ENCODE peak calls at places on chromosomes 2 and 18, in five cellular contexts. W is astrocyte, X is MM.1S, O is HepG2, M is H9. P is an unnamed sample. For H3K27me3, the result is how much of the 10 kb centered on the place peaks cover.

GRCh38 chr2:29123584-29124349 is 8.6 kb downstream of the CLIP4 start:
- DNase-seq in W (peak), X (no peak), O (peak), M (no peak), P (peak)

GRCh38 chr2:48482774-48483173 is 47.2 kb upstream of the STON1 start:
- DNase-seq in W (no peak), X (no peak), O (no peak), M (no peak), P (no peak)

GRCh38 chr2:120791243-120791960 is 55.7 kb downstream of the GLI2 start:
- DNase-seq in W (no peak), X (no peak), O (no peak), M (no peak), P (no peak)

GRCh38 chr2:127733816-127734537 is 32.7 kb downstream of the SFT2D3 start:
- DNase-seq in W (peak), X (no peak), O (no peak), M (no peak), P (no peak)

GRCh38 chr2:11552260-11552638 is 18.4 kb downstream of the GREB1 start:
- DNase-seq in W (no peak), X (no peak), O (no peak), M (no peak), P (no peak)

GRCh38 chr2:54945401-54946219 is 104.6 kb downstream of the RTN4 start:
- DNase-seq in W (peak), X (peak), O (peak), M (no peak), P (peak)

GRCh38 chr2:136257893-136258292 is 139.9 kb upstream of the CXCR4 start:
- DNase-seq in W (no peak), X (no peak), O (no peak), M (no peak), P (no peak)

GRCh38 chr2:120520929-120521912 is 175.3 kb downstream of the INHBB start:
- DNase-seq in W (no peak), X (no peak), O (peak), M (peak), P (peak)

GRCh38 chr2:63345285-63345633 is 243.0 kb downstream of the WDPCP start:
- DNase-seq in W (no peak), X (peak), O (no peak), M (no peak), P (no peak)

GRCh38 chr18:56709463-56709862 is 58.3 kb downstream of the WDR7 start:
- DNase-seq in W (peak), X (peak), O (peak), M (no peak), P (no peak)

GRCh38 chr2:234427081-234428058 is 69.5 kb downstream of the ARL4C start:
- DNase-seq in W (peak), X (no peak), O (no peak), M (peak), P (peak)

GRCh38 chr2:115162454-115163293 is 720.2 kb downstream of the DPP10 start:
- DNase-seq in W (no peak), X (no peak), O (no peak), M (peak), P (no peak)

GRCh38 chr2:207692206-207693065 is 19.0 kb upstream of the CCNYL1 start:
- DNase-seq in W (no peak), X (no peak), O (peak), M (peak), P (no peak)

GRCh38 chr2:233844836-233845235 is 9.5 kb downstream of the HJURP start:
- DNase-seq in W (no peak), X (no peak), O (no peak), M (no peak), P (no peak)

GRCh38 chr18:74303306-74303705 is 11.5 kb upstream of the CYB5A start:
- DNase-seq in W (no peak), X (peak), O (no peak), M (no peak), P (no peak)

GRCh38 chr2:36737131-36737750 is 40.7 kb downstream of the VIT start:
- DNase-seq in W (no peak), X (no peak), O (no peak), M (peak), P (no peak)

GRCh38 chr2:224401641-224402342 is at the start of gene FAM124B:
- DNase-seq in W (no peak), X (no peak), O (no peak), M (no peak), P (no peak)

GRCh38 chr18:27887711-27888495 is 289.0 kb downstream of the CDH2 start:
- DNase-seq in W (peak), X (no peak), O (no peak), M (no peak), P (no peak)

GRCh38 chr2:8515864-8516533 is 165.9 kb upstream of the ID2 start:
- DNase-seq in W (no peak), X (peak), O (no peak), M (no peak), P (no peak)

GRCh38 chr2:45944075-45944474 is 292.6 kb downstream of the PRKCE start:
- DNase-seq in W (peak), X (no peak), O (no peak), M (no peak), P (peak)

GRCh38 chr2:181780159-181781081 is 100.1 kb upstream of the NEUROD1 start:
- DNase-seq in W (peak), X (no peak), O (no peak), M (no peak), P (no peak)

GRCh38 chr2:12005886-12006681 is 259.7 kb downstream of the LPIN1 start:
- DNase-seq in W (peak), X (peak), O (no peak), M (no peak), P (peak)

GRCh38 chr2:27891063-27891819 is 712 bp downstream of the BABAM2 start:
- DNase-seq in W (peak), X (peak), O (peak), M (no peak), P (peak)

GRCh38 chr2:173962036-173962435 is 3.1 kb downstream of the SP3 start:
- DNase-seq in W (no peak), X (peak), O (no peak), M (no peak), P (no peak)

GRCh38 chr2:71453404-71454220 is at the start of gene DYSF:
- DNase-seq in W (peak), X (no peak), O (no peak), M (peak), P (peak)

GRCh38 chr18:38368886-38369285 is 803.3 kb upstream of the CELF4 start:
- DNase-seq in W (no peak), X (peak), O (no peak), M (no peak), P (no peak)

GRCh38 chr2:3223080-3223923 is 154.3 kb downstream of the EIPR1 start:
- DNase-seq in W (peak), X (no peak), O (no peak), M (no peak), P (no peak)

GRCh38 chr2:229129738-229130371 is 141.2 kb downstream of the PID1 start:
- DNase-seq in W (peak), X (no peak), O (no peak), M (no peak), P (peak)

GRCh38 chr2:222941510-222942032 is 80.7 kb downstream of the ACSL3 start:
- DNase-seq in W (peak), X (no peak), O (no peak), M (no peak), P (no peak)

GRCh38 chr2:71517851-71518250 is 64.5 kb downstream of the DYSF start:
- DNase-seq in W (no peak), X (no peak), O (no peak), M (no peak), P (no peak)

GRCh38 chr2:239811806-239812560 is 213.2 kb downstream of the NDUFA10 start:
- DNase-seq in W (no peak), X (no peak), O (no peak), M (no peak), P (no peak)

GRCh38 chr2:181456660-181457120 is 496 bp upstream of the ITGA4 start:
- DNase-seq in W (peak), X (peak), O (no peak), M (peak), P (no peak)

GRCh38 chr18:77517901-77518300 is 268.3 kb downstream of the GALR1 start:
- DNase-seq in W (no peak), X (no peak), O (no peak), M (no peak), P (no peak)

GRCh38 chr2:135607561-135607960 is 76.3 kb downstream of the R3HDM1 start:
- DNase-seq in W (peak), X (no peak), O (peak), M (no peak), P (no peak)

GRCh38 chr18:30352551-30353168 is 689.9 kb downstream of the DSC3 start:
- DNase-seq in W (no peak), X (no peak), O (no peak), M (no peak), P (no peak)

GRCh38 chr2:12035029-12035720 is 288.7 kb downstream of the LPIN1 start:
- DNase-seq in W (no peak), X (no peak), O (no peak), M (no peak), P (no peak)

GRCh38 chr2:109028280-109028679 is 39.3 kb upstream of the EDAR start:
- DNase-seq in W (no peak), X (no peak), O (no peak), M (no peak), P (no peak)

GRCh38 chr2:74527741-74528140 is 1.7 kb upstream of the DQX1 start:
- DNase-seq in W (no peak), X (no peak), O (no peak), M (no peak), P (no peak)

GRCh38 chr2:240732911-240733622 is 41.4 kb downstream of the AQP12A start:
- DNase-seq in W (no peak), X (no peak), O (no peak), M (no peak), P (no peak)

GRCh38 chr2:42368817-42369550 is 8.0 kb upstream of the COX7A2L start:
- DNase-seq in W (no peak), X (no peak), O (no peak), M (no peak), P (no peak)

DNA sequence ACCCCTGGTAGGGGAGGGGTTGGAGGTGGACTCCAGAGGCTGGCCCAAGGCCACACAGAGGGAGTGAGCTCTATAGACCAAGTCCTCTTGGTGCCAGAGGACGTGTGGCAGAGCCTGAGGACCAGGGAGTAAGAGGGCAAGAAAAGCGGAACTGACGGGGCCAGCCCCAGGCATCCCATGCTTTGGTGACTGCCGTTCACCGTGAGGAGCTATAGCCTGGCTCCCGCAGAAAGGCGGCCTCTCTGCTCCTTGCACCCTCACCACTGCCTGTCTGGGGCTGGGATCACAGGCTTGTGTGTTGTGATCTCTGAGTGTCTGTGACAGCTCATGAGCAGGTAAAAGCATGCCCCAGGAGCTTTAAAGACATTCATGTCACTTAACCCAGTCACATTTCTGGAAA is 266.9 kb upstream of the RAB6C start:
- DNase-seq in W (no peak), X (no peak), O (no peak), M (no peak), P (no peak)
- H3K27me3 ChIP-seq in W (under half), X (under half), O (under half), M (under half), P (half or more)

DNA sequence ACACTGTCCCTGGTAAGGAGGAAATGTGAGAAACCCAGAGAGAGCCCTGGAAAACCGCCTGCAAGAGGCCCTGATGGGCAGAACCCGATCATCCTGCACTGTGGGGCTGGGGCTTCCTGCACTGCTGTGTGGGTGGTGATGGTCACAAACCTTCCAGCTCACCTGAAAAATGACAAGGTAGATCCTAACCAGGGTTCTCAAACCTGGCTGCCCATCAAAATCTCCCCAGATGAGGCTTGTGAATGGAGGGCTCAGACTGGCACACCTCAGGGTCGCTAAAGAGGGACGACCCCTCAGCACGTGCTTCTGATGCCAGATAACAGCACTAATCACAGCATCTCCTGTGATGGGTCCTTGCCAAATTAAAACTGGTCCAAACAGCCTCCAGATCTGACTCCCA is 74.7 kb downstream of the GYPC start:
- DNase-seq in W (no peak), X (no peak), O (no peak), M (no peak), P (no peak)
- H3K27ac ChIP-seq in W (no peak), X (no peak), O (no peak), M (no peak), P (no peak)

GRCh38 chr2:52880872-52881271 is 886.7 kb upstream of the CHAC2 start:
- DNase-seq in W (peak), X (no peak), O (no peak), M (no peak), P (no peak)
- H2AFZ ChIP-seq in W (no peak), X (no peak), O (no peak), M (no peak), P (no peak)

GRCh38 chr2:188295067-188295685 is 3.5 kb downstream of the GULP1 start:
- DNase-seq in W (peak), X (no peak), O (no peak), M (no peak), P (no peak)
- H3K27me3 ChIP-seq in W (under half), X (under half), O (under half), M (under half), P (under half)

P was measured in PC-9.